ENCODE peak calls at places on chromosomes 12 and 14, in ten cellular contexts. One of them, this sample, is unnamed.

GRCh38 chr12:12273291-12273957 is 6.6 kb upstream of the LRP6 start:
- DNase-seq in fibroblast of mammary gland: no peak
- DNase-seq in neural crest cell: no peak
- DNase-seq in left ventricle myocardium inferior: no peak
- DNase-seq in bronchial epithelial cell: no peak
- DNase-seq in lung: no peak
- DNase-seq in body of pancreas: no peak
- DNase-seq in astrocyte: peak; percentile 35
- DNase-seq in Panc1: no peak
- DNase-seq in fibroblast of lung: peak; percentile 61
- DNase-seq in this sample: no peak

GRCh38 chr14:60654303-60654925 is 5.1 kb upstream of the SIX1 start:
- DNase-seq in fibroblast of mammary gland: peak; percentile 69
- DNase-seq in lung: no peak
- DNase-seq in left ventricle myocardium inferior: no peak
- DNase-seq in astrocyte: no peak
- DNase-seq in neural crest cell: no peak
- DNase-seq in fibroblast of lung: peak; percentile 42
- DNase-seq in bronchial epithelial cell: no peak
- DNase-seq in Panc1: no peak
- DNase-seq in body of pancreas: no peak
- DNase-seq in this sample: no peak

GRCh38 chr14:31320216-31320615 is 100.1 kb downstream of the HEATR5A start:
- DNase-seq in bronchial epithelial cell: no peak
- DNase-seq in Panc1: no peak
- DNase-seq in lung: no peak
- DNase-seq in astrocyte: no peak
- DNase-seq in left ventricle myocardium inferior: peak; percentile 62
- DNase-seq in fibroblast of lung: no peak
- DNase-seq in fibroblast of mammary gland: no peak
- DNase-seq in neural crest cell: no peak
- DNase-seq in body of pancreas: no peak
- DNase-seq in this sample: no peak

GRCh38 chr14:31291210-31291609 is 83.6 kb upstream of the HECTD1 start:
- DNase-seq in astrocyte: peak; percentile 14
- DNase-seq in bronchial epithelial cell: no peak
- DNase-seq in left ventricle myocardium inferior: no peak
- DNase-seq in neural crest cell: no peak
- DNase-seq in body of pancreas: no peak
- DNase-seq in fibroblast of lung: peak; percentile 26
- DNase-seq in fibroblast of mammary gland: no peak
- DNase-seq in Panc1: no peak
- DNase-seq in lung: no peak
- DNase-seq in this sample: no peak

GRCh38 chr14:52458721-52459085 is 93.6 kb downstream of the TXNDC16 start:
- DNase-seq in bronchial epithelial cell: peak; percentile 83
- DNase-seq in fibroblast of mammary gland: peak; percentile 70
- DNase-seq in left ventricle myocardium inferior: no peak
- DNase-seq in neural crest cell: no peak
- DNase-seq in astrocyte: peak; percentile 21
- DNase-seq in body of pancreas: no peak
- DNase-seq in lung: no peak
- DNase-seq in Panc1: no peak
- DNase-seq in fibroblast of lung: peak; percentile 46
- DNase-seq in this sample: peak; percentile 35

GRCh38 chr14:22836301-22837058 is at the start of gene MMP14:
- DNase-seq in Panc1: no peak
- DNase-seq in neural crest cell: peak; percentile 28
- DNase-seq in bronchial epithelial cell: peak; percentile 50
- DNase-seq in lung: peak; percentile 76
- DNase-seq in fibroblast of lung: peak; percentile 88
- DNase-seq in astrocyte: peak; percentile 81
- DNase-seq in left ventricle myocardium inferior: peak; percentile 73
- DNase-seq in body of pancreas: peak; percentile 71
- DNase-seq in fibroblast of mammary gland: peak; percentile 92
- DNase-seq in this sample: peak; percentile 78

GRCh38 chr14:29810657-29811056 is 117.0 kb downstream of the PRKD1 start:
- DNase-seq in fibroblast of lung: peak; percentile 25
- DNase-seq in body of pancreas: peak; percentile 37
- DNase-seq in bronchial epithelial cell: peak; percentile 9
- DNase-seq in astrocyte: no peak
- DNase-seq in neural crest cell: no peak
- DNase-seq in Panc1: no peak
- DNase-seq in fibroblast of mammary gland: peak; percentile 26
- DNase-seq in lung: no peak
- DNase-seq in left ventricle myocardium inferior: no peak
- DNase-seq in this sample: peak; percentile 83

GRCh38 chr12:28443337-28443736 is 253.1 kb downstream of the CCDC91 start:
- DNase-seq in body of pancreas: no peak
- DNase-seq in left ventricle myocardium inferior: no peak
- DNase-seq in Panc1: no peak
- DNase-seq in lung: no peak
- DNase-seq in fibroblast of lung: no peak
- DNase-seq in astrocyte: no peak
- DNase-seq in bronchial epithelial cell: no peak
- DNase-seq in fibroblast of mammary gland: no peak
- DNase-seq in neural crest cell: no peak
- DNase-seq in this sample: no peak

GRCh38 chr12:108845696-108846095 is 11.7 kb downstream of the SSH1 start:
- DNase-seq in body of pancreas: no peak
- DNase-seq in bronchial epithelial cell: no peak
- DNase-seq in fibroblast of lung: no peak
- DNase-seq in neural crest cell: no peak
- DNase-seq in Panc1: no peak
- DNase-seq in fibroblast of mammary gland: no peak
- DNase-seq in astrocyte: no peak
- DNase-seq in lung: no peak
- DNase-seq in left ventricle myocardium inferior: no peak
- DNase-seq in this sample: no peak

GRCh38 chr12:30694971-30695326 is 720 bp downstream of the IPO8 start:
- DNase-seq in lung: peak; percentile 54
- DNase-seq in left ventricle myocardium inferior: no peak
- DNase-seq in neural crest cell: peak; percentile 18
- DNase-seq in body of pancreas: peak; percentile 58
- DNase-seq in fibroblast of lung: peak; percentile 58
- DNase-seq in bronchial epithelial cell: peak; percentile 40
- DNase-seq in Panc1: no peak
- DNase-seq in astrocyte: peak; percentile 30
- DNase-seq in fibroblast of mammary gland: peak; percentile 36
- DNase-seq in this sample: peak; percentile 56

GRCh38 chr12:12612403-12612802 is 727 bp downstream of the CREBL2 start:
- DNase-seq in fibroblast of mammary gland: peak; percentile 69
- DNase-seq in body of pancreas: no peak
- DNase-seq in neural crest cell: peak; percentile 10
- DNase-seq in lung: no peak
- DNase-seq in bronchial epithelial cell: peak; percentile 64
- DNase-seq in Panc1: no peak
- DNase-seq in fibroblast of lung: peak; percentile 82
- DNase-seq in left ventricle myocardium inferior: no peak
- DNase-seq in astrocyte: peak; percentile 77
- DNase-seq in this sample: peak; percentile 64

GRCh38 chr12:68521848-68522502 is 88.7 kb upstream of the RAP1B start:
- DNase-seq in astrocyte: no peak
- DNase-seq in fibroblast of mammary gland: peak; percentile 37
- DNase-seq in left ventricle myocardium inferior: no peak
- DNase-seq in neural crest cell: no peak
- DNase-seq in lung: no peak
- DNase-seq in fibroblast of lung: peak; percentile 15
- DNase-seq in bronchial epithelial cell: no peak
- DNase-seq in body of pancreas: no peak
- DNase-seq in Panc1: no peak
- DNase-seq in this sample: no peak

GRCh38 chr12:50282581-50283229 is 615 bp downstream of the LIMA1 start:
- DNase-seq in left ventricle myocardium inferior: no peak
- DNase-seq in lung: no peak
- DNase-seq in neural crest cell: no peak
- DNase-seq in fibroblast of mammary gland: peak; percentile 39
- DNase-seq in Panc1: no peak
- DNase-seq in body of pancreas: peak; percentile 32
- DNase-seq in fibroblast of lung: peak; percentile 54
- DNase-seq in astrocyte: peak; percentile 28
- DNase-seq in bronchial epithelial cell: peak; percentile 37
- DNase-seq in this sample: peak; percentile 10

GRCh38 chr12:69984216-69984615 is 159.2 kb downstream of the MYRFL start:
- DNase-seq in left ventricle myocardium inferior: no peak
- DNase-seq in bronchial epithelial cell: no peak
- DNase-seq in lung: no peak
- DNase-seq in neural crest cell: no peak
- DNase-seq in fibroblast of mammary gland: peak; percentile 32
- DNase-seq in astrocyte: no peak
- DNase-seq in fibroblast of lung: no peak
- DNase-seq in Panc1: no peak
- DNase-seq in body of pancreas: no peak
- DNase-seq in this sample: no peak

GRCh38 chr12:8156845-8157244 is at the start of gene ZNF705A:
- DNase-seq in body of pancreas: no peak
- DNase-seq in astrocyte: peak; percentile 85
- DNase-seq in Panc1: no peak
- DNase-seq in lung: no peak
- DNase-seq in fibroblast of lung: peak; percentile 89
- DNase-seq in bronchial epithelial cell: peak; percentile 88
- DNase-seq in neural crest cell: no peak
- DNase-seq in left ventricle myocardium inferior: no peak
- DNase-seq in fibroblast of mammary gland: peak; percentile 22
- DNase-seq in this sample: peak; percentile 24

GRCh38 chr12:46485853-46486252 is 113.3 kb upstream of the SLC38A2 start:
- DNase-seq in astrocyte: no peak
- DNase-seq in Panc1: no peak
- DNase-seq in body of pancreas: no peak
- DNase-seq in left ventricle myocardium inferior: no peak
- DNase-seq in lung: no peak
- DNase-seq in bronchial epithelial cell: no peak
- DNase-seq in fibroblast of mammary gland: no peak
- DNase-seq in neural crest cell: no peak
- DNase-seq in fibroblast of lung: no peak
- DNase-seq in this sample: no peak

GRCh38 chr14:56590535-56590951 is 10.9 kb downstream of the TMEM260 start:
- DNase-seq in body of pancreas: no peak
- DNase-seq in astrocyte: peak; percentile 12
- DNase-seq in fibroblast of mammary gland: no peak
- DNase-seq in fibroblast of lung: peak; percentile 29
- DNase-seq in bronchial epithelial cell: no peak
- DNase-seq in lung: no peak
- DNase-seq in left ventricle myocardium inferior: peak; percentile 15
- DNase-seq in Panc1: no peak
- DNase-seq in neural crest cell: peak; percentile 3
- DNase-seq in this sample: no peak

GRCh38 chr14:35337557-35338255 is 45.5 kb downstream of the PSMA6 start:
- DNase-seq in bronchial epithelial cell: peak; percentile 75
- DNase-seq in body of pancreas: no peak
- DNase-seq in neural crest cell: no peak
- DNase-seq in Panc1: no peak
- DNase-seq in left ventricle myocardium inferior: no peak
- DNase-seq in fibroblast of mammary gland: no peak
- DNase-seq in fibroblast of lung: no peak
- DNase-seq in astrocyte: no peak
- DNase-seq in lung: peak; percentile 68
- DNase-seq in this sample: peak; percentile 22
- TF ChIP-seq CTCF in bronchial epithelial cell: no peak
- TF ChIP-seq CTCF in body of pancreas: no peak
- TF ChIP-seq CTCF in neural crest cell: no peak
- TF ChIP-seq CTCF in Panc1: no peak
- TF ChIP-seq CTCF in left ventricle myocardium inferior: no peak
- TF ChIP-seq CTCF in fibroblast of mammary gland: no peak
- TF ChIP-seq CTCF in fibroblast of lung: no peak
- TF ChIP-seq CTCF in astrocyte: no peak
- TF ChIP-seq CTCF in lung: no peak
- TF ChIP-seq CTCF in this sample: no peak

DNA sequence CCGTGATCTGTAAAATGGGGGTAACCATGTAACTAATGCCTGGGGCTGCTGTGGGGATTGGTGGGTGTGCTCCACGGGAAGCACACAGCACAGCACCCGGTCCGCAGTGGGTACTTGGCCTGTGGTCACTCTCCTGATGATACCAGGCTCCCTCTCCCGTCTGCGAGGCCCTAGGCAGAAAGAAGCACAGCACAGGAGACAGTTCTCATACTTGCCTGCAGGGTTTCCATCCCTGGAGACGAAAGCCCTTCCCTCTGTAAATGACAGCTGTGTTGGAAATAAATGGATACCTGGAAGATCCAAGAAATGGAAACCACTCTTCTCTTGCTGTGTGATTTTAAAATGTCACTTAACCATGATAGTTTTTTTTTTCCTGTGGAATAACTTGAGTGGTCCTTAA is 7.9 kb upstream of the PRMT8 start:
- DNase-seq in lung: no peak
- DNase-seq in neural crest cell: no peak
- DNase-seq in Panc1: no peak
- DNase-seq in fibroblast of lung: no peak
- DNase-seq in body of pancreas: no peak
- DNase-seq in astrocyte: no peak
- DNase-seq in left ventricle myocardium inferior: no peak
- DNase-seq in bronchial epithelial cell: no peak
- DNase-seq in fibroblast of mammary gland: no peak
- DNase-seq in this sample: no peak
- TF ChIP-seq CTCF in lung: no peak
- TF ChIP-seq CTCF in neural crest cell: peak; percentile 22
- TF ChIP-seq CTCF in Panc1: no peak
- TF ChIP-seq CTCF in fibroblast of lung: no peak
- TF ChIP-seq CTCF in body of pancreas: no peak
- TF ChIP-seq CTCF in astrocyte: no peak
- TF ChIP-seq CTCF in left ventricle myocardium inferior: no peak
- TF ChIP-seq CTCF in bronchial epithelial cell: no peak
- TF ChIP-seq CTCF in fibroblast of mammary gland: no peak
- TF ChIP-seq CTCF in this sample: no peak

DNA sequence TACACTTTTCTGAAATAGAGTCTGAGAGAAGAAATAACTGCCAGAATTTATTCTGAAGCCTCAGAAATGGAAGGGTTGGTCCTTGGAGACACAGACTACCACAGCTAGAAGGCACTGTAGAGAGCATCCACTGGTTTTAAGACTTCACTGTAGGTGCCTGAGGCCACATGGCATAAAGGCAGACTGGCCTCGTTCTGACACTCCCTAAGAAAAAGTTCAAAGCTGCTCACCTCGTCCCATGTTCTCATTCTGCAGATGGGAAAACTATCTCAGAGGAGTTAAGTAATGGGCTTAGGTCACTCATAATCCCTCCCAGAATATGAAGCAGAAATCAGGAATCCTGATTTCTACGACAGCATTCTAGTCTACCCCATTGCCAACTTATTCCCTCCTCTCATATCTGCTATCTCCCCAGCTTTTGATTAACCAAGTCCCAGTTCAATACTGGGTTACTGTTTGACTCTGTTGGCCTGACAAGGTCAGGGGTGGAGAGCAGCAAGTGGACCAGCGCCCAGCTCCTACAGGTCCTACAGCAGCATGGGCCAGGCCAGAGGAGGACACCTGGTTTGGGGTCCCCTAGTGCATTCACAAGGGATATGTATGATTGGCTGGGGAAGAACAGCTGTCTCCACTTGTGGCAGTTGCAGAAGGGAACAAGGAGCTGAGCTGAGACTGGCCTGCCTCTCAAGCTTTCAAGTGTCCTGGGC is 3.7 kb downstream of the ITGA5 start:
- DNase-seq in bronchial epithelial cell: no peak
- DNase-seq in fibroblast of mammary gland: peak; percentile 48
- DNase-seq in left ventricle myocardium inferior: no peak
- DNase-seq in astrocyte: no peak
- DNase-seq in body of pancreas: no peak
- DNase-seq in fibroblast of lung: no peak
- DNase-seq in neural crest cell: no peak
- DNase-seq in lung: no peak
- DNase-seq in Panc1: no peak
- DNase-seq in this sample: no peak
- TF ChIP-seq CTCF in bronchial epithelial cell: no peak
- TF ChIP-seq CTCF in fibroblast of mammary gland: peak; percentile 15
- TF ChIP-seq CTCF in left ventricle myocardium inferior: no peak
- TF ChIP-seq CTCF in astrocyte: no peak
- TF ChIP-seq CTCF in body of pancreas: no peak
- TF ChIP-seq CTCF in fibroblast of lung: no peak
- TF ChIP-seq CTCF in neural crest cell: no peak
- TF ChIP-seq CTCF in lung: no peak
- TF ChIP-seq CTCF in Panc1: no peak
- TF ChIP-seq CTCF in this sample: no peak

GRCh38 chr12:48768736-48769135 is 20.2 kb downstream of the ADCY6 start:
- DNase-seq in left ventricle myocardium inferior: no peak
- DNase-seq in Panc1: no peak
- DNase-seq in fibroblast of lung: no peak
- DNase-seq in lung: no peak
- DNase-seq in bronchial epithelial cell: no peak
- DNase-seq in astrocyte: no peak
- DNase-seq in body of pancreas: no peak
- DNase-seq in neural crest cell: no peak
- DNase-seq in fibroblast of mammary gland: no peak
- DNase-seq in this sample: no peak
- TF ChIP-seq CTCF in left ventricle myocardium inferior: no peak
- TF ChIP-seq CTCF in Panc1: no peak
- TF ChIP-seq CTCF in fibroblast of lung: no peak
- TF ChIP-seq CTCF in lung: no peak
- TF ChIP-seq CTCF in bronchial epithelial cell: no peak
- TF ChIP-seq CTCF in astrocyte: no peak
- TF ChIP-seq CTCF in body of pancreas: no peak
- TF ChIP-seq CTCF in neural crest cell: no peak
- TF ChIP-seq CTCF in fibroblast of mammary gland: no peak
- TF ChIP-seq CTCF in this sample: no peak

This sample was measured in MCF 10A.